ENCODE peak calls at places on chromosomes 13 and 19, in five cellular contexts. M, U, Z, W and Y are unnamed samples.

GRCh38 chr19:3129112-3129511 is 6.7 kb upstream of the GNA15 start:
- DNase-seq in M (peak), U (no peak), Z (peak), W (no peak), Y (no peak)

GRCh38 chr13:49225358-49226042 is 5.4 kb downstream of the MLNR start:
- DNase-seq in M (no peak), U (no peak), Z (no peak), W (no peak), Y (no peak)

GRCh38 chr13:80084086-80084676 is 256.7 kb downstream of the SPRY2 start:
- DNase-seq in M (peak), U (no peak), Z (peak), W (no peak), Y (peak)

GRCh38 chr19:42284066-42284501 is 15.0 kb downstream of the CIC start:
- DNase-seq in M (peak), U (peak), Z (peak), W (peak), Y (no peak)

GRCh38 chr13:45219938-45220375 is 19.1 kb upstream of the KCTD4 start:
- DNase-seq in M (peak), U (no peak), Z (no peak), W (no peak), Y (no peak)

GRCh38 chr13:19252381-19252780 is 70.8 kb upstream of the TUBA3C start:
- DNase-seq in M (no peak), U (no peak), Z (no peak), W (no peak), Y (no peak)

GRCh38 chr19:33660426-33661160 is 38.8 kb downstream of the CHST8 start:
- DNase-seq in M (no peak), U (no peak), Z (no peak), W (no peak), Y (no peak)

GRCh38 chr13:107035778-107036177 is 467.8 kb upstream of the ARGLU1 start:
- DNase-seq in M (no peak), U (no peak), Z (peak), W (no peak), Y (peak)

GRCh38 chr13:99150575-99151370 is 49.9 kb upstream of the UBAC2 start:
- DNase-seq in M (peak), U (no peak), Z (no peak), W (no peak), Y (peak)

GRCh38 chr13:40271931-40272775 is 394.3 kb downstream of the FOXO1 start:
- DNase-seq in M (peak), U (no peak), Z (no peak), W (no peak), Y (peak)

GRCh38 chr19:11832253-11832912 is 16.1 kb upstream of the ZNF439 start:
- DNase-seq in M (no peak), U (no peak), Z (no peak), W (no peak), Y (no peak)

GRCh38 chr19:39160523-39160861 is 34.9 kb downstream of the PAK4 start:
- DNase-seq in M (peak), U (no peak), Z (peak), W (no peak), Y (no peak)

GRCh38 chr13:28318418-28318995 is 176.4 kb downstream of the FLT1 start:
- DNase-seq in M (no peak), U (no peak), Z (no peak), W (no peak), Y (no peak)

GRCh38 chr13:28316841-28317240 is 178.1 kb downstream of the FLT1 start:
- DNase-seq in M (no peak), U (no peak), Z (no peak), W (no peak), Y (no peak)

GRCh38 chr13:28314879-28315278 is 176.5 kb downstream of the PAN3 start:
- DNase-seq in M (no peak), U (no peak), Z (no peak), W (no peak), Y (no peak)

GRCh38 chr13:28316129-28316528 is 177.8 kb downstream of the PAN3 start:
- DNase-seq in M (no peak), U (no peak), Z (no peak), W (no peak), Y (no peak)

DNA sequence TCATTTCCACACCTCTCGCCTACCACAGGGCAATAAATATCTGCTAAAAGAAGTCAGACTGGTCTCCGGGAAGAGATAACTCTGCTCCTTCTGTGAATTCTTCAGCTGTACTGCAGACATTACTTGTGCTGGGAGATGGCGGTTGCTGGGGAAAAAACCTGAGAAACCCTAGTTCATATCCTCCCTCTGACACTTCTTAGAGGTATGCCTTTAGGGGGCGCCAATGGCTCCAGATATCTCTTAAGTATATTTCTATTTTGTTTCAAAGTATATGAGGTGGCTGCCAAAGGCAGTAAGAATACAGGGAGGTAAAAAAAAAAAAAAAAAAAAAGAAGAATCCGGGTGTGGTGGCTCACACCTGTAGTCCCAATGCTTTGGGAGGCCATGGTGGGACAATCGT is 175.2 kb downstream of the PAN3 start:
- DNase-seq in M (no peak), U (no peak), Z (no peak), W (no peak), Y (no peak)
- TF ChIP-seq CTCF in M (peak), U (peak), Z (peak), W (no peak), Y (peak)

DNA sequence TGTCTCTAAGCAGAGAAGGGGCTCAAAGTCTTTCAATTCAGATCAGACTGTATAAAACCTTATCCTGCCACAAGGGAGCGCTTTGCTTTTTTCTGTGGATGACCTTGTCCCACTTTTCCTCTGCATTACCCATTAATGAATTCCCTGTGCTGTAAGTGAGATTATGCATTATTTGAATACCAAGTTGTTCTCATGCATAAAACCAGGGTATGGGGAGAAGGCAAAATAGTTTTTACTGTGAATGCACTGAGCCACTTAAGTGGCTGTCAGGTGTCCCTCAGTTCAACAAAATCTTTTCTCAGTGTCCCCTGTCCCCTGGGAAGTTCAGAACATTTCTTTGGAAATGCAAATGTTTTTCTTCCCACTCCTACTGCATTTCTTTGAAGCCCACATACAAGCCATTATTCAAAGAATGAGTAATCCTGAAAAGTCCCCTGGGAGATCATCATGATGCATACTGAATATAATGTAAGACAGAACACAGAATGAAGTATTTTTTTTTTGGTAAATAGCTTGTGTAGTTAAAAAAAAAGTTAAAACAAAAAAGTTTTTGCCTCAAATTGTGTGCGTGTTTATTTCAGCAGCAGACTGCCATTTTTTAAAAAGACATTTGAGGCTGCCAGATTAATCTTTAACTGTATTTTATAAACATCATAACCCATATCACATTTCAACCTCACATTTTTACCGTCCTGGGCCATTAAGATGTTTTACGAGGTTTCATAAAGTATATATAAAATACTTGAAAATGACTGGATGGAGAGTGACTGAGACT is 506.7 kb upstream of the PCDH9 start:
- DNase-seq in M (no peak), U (peak), Z (peak), W (no peak), Y (no peak)
- TF ChIP-seq CTCF in M (no peak), U (peak), Z (peak), W (no peak), Y (no peak)

GRCh38 chr19:58406818-58407657 is 1.4 kb upstream of the ZNF584 start:
- DNase-seq in M (no peak), U (no peak), Z (no peak), W (no peak), Y (no peak)
- TF ChIP-seq CTCF in M (peak), U (peak), Z (peak), W (no peak), Y (peak)

DNA sequence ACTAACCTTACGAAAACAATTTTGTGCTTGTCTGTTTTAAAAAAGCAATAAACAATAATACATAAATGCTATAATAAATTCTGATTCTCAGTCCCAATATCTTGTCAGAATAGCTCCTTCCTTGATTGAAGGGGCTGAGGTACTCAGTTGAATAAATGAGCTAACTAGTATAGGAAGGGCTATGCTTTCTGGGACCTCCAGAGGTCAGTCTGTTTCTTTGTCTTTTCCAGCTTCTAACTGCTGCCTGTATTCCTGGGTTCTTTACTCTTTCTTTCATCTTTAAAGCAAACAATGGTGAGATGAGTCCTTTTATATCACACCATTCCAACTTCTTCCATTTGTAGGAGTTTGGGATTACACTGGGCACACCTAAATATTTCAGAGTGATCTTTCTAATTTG is 1297.0 kb upstream of the ATXN8OS start:
- DNase-seq in M (no peak), U (no peak), Z (no peak), W (no peak), Y (no peak)
- TF ChIP-seq CTCF in M (no peak), U (peak), Z (no peak), W (no peak), Y (no peak)

DNA sequence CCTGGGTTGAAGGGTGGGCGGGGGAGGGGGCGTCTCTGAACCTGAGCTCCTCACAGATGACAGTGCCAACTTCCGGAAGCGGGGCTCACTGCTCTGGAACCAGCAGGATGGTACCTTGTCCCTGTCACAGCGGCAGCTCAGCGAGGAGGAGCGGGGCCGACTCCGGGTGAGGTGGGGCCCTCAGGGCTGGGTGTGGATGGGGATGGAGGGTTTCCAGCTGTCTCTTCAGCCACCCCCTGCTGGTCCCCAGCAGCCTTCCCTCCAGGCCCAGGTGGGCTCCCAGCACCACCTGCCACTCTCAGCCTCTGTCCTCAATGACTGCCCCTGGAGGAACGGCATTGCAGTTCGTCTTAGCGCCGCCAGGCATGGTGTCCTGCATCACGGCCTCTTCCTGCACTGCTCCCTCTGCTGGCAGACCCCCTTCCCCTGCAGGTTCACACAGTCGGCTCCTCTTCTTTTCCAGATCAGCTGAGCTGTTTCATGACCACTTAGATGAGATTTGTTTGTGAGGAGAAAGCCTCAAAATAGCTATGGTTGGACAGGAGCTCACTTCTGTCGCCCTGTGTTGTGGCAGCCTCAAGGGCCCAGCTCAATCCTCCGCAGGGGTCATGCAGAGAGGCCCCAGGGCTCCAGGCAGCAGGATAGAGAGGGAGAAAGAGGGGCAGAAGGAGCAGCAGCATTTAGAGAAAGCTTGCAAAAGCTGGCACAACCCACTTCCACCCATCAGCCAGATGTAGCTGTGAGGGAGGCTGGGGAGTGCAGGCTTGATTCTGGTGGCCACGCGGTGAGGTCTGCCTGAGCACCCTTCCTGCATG is 2.5 kb upstream of the GARIN5A start:
- DNase-seq in M (no peak), U (no peak), Z (no peak), W (no peak), Y (no peak)
- TF ChIP-seq CTCF in M (peak), U (peak), Z (peak), W (peak), Y (peak)

DNA sequence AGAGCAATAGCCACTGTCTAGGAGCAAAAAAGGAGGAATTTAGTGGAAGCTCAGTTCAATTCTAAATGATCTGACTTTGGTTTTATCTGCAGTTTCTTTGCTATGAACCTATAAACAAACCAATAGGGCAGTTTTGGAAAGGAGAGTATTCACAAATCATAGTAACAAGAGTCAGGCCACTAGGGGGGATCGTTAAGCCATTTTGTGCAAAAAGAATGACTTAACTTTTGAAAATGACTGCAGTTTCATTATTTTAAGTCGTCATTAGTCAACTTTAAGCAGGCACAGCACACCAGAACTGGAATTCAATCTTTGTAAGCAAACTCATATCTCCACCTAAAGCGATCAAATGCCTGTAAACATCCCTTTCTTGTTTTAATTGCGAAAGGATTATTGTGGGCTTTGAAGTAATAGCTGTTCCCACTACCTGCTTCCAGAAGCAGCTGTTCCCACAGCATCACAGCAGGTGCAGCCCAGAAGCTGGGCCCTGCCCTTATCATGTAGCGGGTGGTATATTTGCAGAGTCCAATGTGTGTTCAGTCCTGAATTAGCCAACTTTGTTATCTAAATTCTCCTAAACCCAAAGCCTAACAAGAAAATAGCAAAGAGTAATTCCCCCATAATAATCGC is 51.5 kb downstream of the SOX21 start:
- DNase-seq in M (no peak), U (no peak), Z (no peak), W (no peak), Y (no peak)
- TF ChIP-seq CTCF in M (peak), U (peak), Z (peak), W (no peak), Y (peak)

GRCh38 chr13:109196896-109197295 is 567.5 kb downstream of the MYO16 start:
- DNase-seq in M (no peak), U (no peak), Z (no peak), W (no peak), Y (no peak)
- TF ChIP-seq CTCF in M (no peak), U (peak), Z (no peak), W (no peak), Y (peak)

GRCh38 chr19:48123907-48124675 is 13.5 kb upstream of the PLA2G4C start:
- DNase-seq in M (peak), U (no peak), Z (peak), W (no peak), Y (peak)
- TF ChIP-seq CTCF in M (peak), U (peak), Z (peak), W (peak), Y (peak)

GRCh38 chr19:44891016-44891882 is at the start of gene TOMM40:
- DNase-seq in M (no peak), U (peak), Z (no peak), W (peak), Y (no peak)
- TF ChIP-seq CTCF in M (no peak), U (peak), Z (no peak), W (no peak), Y (no peak)

GRCh38 chr13:33761744-33762143 is 56.2 kb upstream of the RFC3 start:
- DNase-seq in M (peak), U (no peak), Z (no peak), W (no peak), Y (no peak)
- TF ChIP-seq CTCF in M (peak), U (no peak), Z (no peak), W (no peak), Y (peak)